ENCODE peak calls at places on chromosomes 7 and 10, in eight cellular contexts. M, P, Z, S, G, A, L and T are unnamed samples.

GRCh38 chr10:112815238-112816032 is 134.6 kb upstream of the TCF7L2 start:
- DNase-seq in M (no peak), P (peak), Z (no peak), S (peak), G (peak), A (no peak), L (no peak), T (no peak)

GRCh38 chr7:28623863-28624262 is 211.5 kb downstream of the CREB5 start:
- DNase-seq in M (no peak), P (no peak), Z (no peak), S (no peak), G (peak), A (no peak), L (peak), T (no peak)

GRCh38 chr10:122264442-122264841 is 6.7 kb upstream of the BTBD16 start:
- DNase-seq in M (no peak), P (peak), Z (no peak), S (no peak), G (peak), A (peak), L (no peak), T (no peak)

GRCh38 chr10:86671419-86671818 is 3.1 kb downstream of the LDB3 start:
- DNase-seq in M (no peak), P (no peak), Z (no peak), S (no peak), G (no peak), A (no peak), L (no peak), T (no peak)

GRCh38 chr10:8628351-8628750 is 573.9 kb downstream of the GATA3 start:
- DNase-seq in M (no peak), P (no peak), Z (no peak), S (no peak), G (peak), A (peak), L (no peak), T (no peak)

GRCh38 chr7:44638611-44639557 is 32.5 kb downstream of the OGDH start:
- DNase-seq in M (peak), P (peak), Z (peak), S (peak), G (peak), A (peak), L (peak), T (peak)

GRCh38 chr10:111600772-111601171 is 523.9 kb downstream of the ADRA2A start:
- DNase-seq in M (peak), P (no peak), Z (no peak), S (no peak), G (no peak), A (peak), L (no peak), T (peak)

GRCh38 chr7:114153700-114154099 is 234.9 kb upstream of the PPP1R3A start:
- DNase-seq in M (no peak), P (no peak), Z (no peak), S (no peak), G (no peak), A (no peak), L (no peak), T (no peak)

GRCh38 chr7:114931656-114932011 is 9.7 kb downstream of the MDFIC start:
- DNase-seq in M (no peak), P (no peak), Z (no peak), S (no peak), G (no peak), A (no peak), L (no peak), T (no peak)

GRCh38 chr7:112092306-112093090 is 113.7 kb downstream of the DOCK4 start:
- DNase-seq in M (no peak), P (no peak), Z (no peak), S (no peak), G (no peak), A (no peak), L (no peak), T (no peak)
- H3K4me3 ChIP-seq in M (no peak), P (no peak), Z (no peak), S (no peak), G (no peak), A (no peak), L (no peak), T (no peak)

GRCh38 chr10:1737222-1738061 is at the start of gene ADARB2:
- DNase-seq in M (peak), P (peak), Z (no peak), S (no peak), G (peak), A (peak), L (no peak), T (peak)
- H3K4me3 ChIP-seq in M (peak), P (no peak), Z (peak), S (no peak), G (peak), A (peak), L (no peak), T (peak)

GRCh38 chr7:106281919-106282318 is 2.9 kb downstream of the NAMPT start:
- DNase-seq in M (no peak), P (no peak), Z (no peak), S (no peak), G (no peak), A (no peak), L (no peak), T (no peak)
- H3K4me3 ChIP-seq in M (no peak), P (no peak), Z (peak), S (no peak), G (no peak), A (peak), L (no peak), T (peak)

GRCh38 chr10:110226555-110226925 is 19.1 kb downstream of the MXI1 start:
- DNase-seq in M (peak), P (peak), Z (peak), S (no peak), G (peak), A (peak), L (peak), T (peak)

GRCh38 chr10:110225441-110225755 is 18.0 kb downstream of the MXI1 start:
- DNase-seq in M (no peak), P (no peak), Z (no peak), S (no peak), G (no peak), A (no peak), L (no peak), T (no peak)

GRCh38 chr10:110225756-110226554 is 18.6 kb downstream of the MXI1 start:
- DNase-seq in M (peak), P (peak), Z (peak), S (peak), G (peak), A (peak), L (peak), T (peak)

GRCh38 chr10:110222896-110223675 is 15.7 kb downstream of the MXI1 start:
- DNase-seq in M (no peak), P (no peak), Z (no peak), S (no peak), G (no peak), A (no peak), L (no peak), T (no peak)

GRCh38 chr10:110224992-110225391 is 17.6 kb downstream of the MXI1 start:
- DNase-seq in M (no peak), P (no peak), Z (no peak), S (no peak), G (no peak), A (no peak), L (no peak), T (no peak)
- H3K4me3 ChIP-seq in M (peak), P (peak), Z (peak), S (peak), G (no peak), A (peak), L (peak), T (peak)